ENCODE peak calls at places on chromosomes 6 and 20, in six cellular contexts. Y is PC-9, O is neural crest cell, D is endodermal cell, Z is activated B cell treated with CpG ODN at 0.5 μM for 24 hours, F is Peyer's patch. X is an unnamed sample.

GRCh38 chr20:44969320-44969879 is 3.1 kb downstream of the STK4 start:
- DNase-seq in F (no peak), Z (no peak), D (no peak), O (no peak), Y (no peak), X (no peak)

GRCh38 chr6:21596379-21597242 is 3.1 kb downstream of the SOX4 start:
- DNase-seq in F (peak; percentile 22), Z (peak; percentile 27), O (peak; percentile 49), Y (peak; percentile 45), D (peak; percentile 78), X (peak; percentile 56)

GRCh38 chr6:37731888-37732287 is 34.2 kb upstream of the MDGA1 start:
- DNase-seq in O (no peak), F (peak; percentile 40), D (peak; percentile 60), Z (peak; percentile 40), Y (no peak), X (no peak)

GRCh38 chr6:42221546-42221945 is 3.9 kb upstream of the MRPS10 start:
- DNase-seq in O (no peak), D (no peak), Z (no peak), F (no peak), Y (no peak), X (no peak)

GRCh38 chr6:53378208-53378607 is 29.5 kb upstream of the ELOVL5 start:
- DNase-seq in Z (no peak), O (no peak), F (no peak), D (no peak), Y (no peak), X (no peak)

GRCh38 chr20:17971571-17972013 is 2.8 kb downstream of the MGME1 start:
- DNase-seq in Y (peak; percentile 51), D (peak; percentile 59), F (no peak), O (no peak), Z (no peak), X (no peak)

GRCh38 chr20:56722042-56722441 is 92.9 kb downstream of the TFAP2C start:
- DNase-seq in O (no peak), Z (no peak), D (no peak), Y (no peak), F (no peak), X (no peak)

GRCh38 chr6:137802408-137803182 is 64.5 kb upstream of the TNFAIP3 start:
- DNase-seq in Z (no peak), Y (no peak), D (no peak), O (no peak), F (no peak), X (no peak)

GRCh38 chr20:48826883-48827771 is 672 bp downstream of the PREX1 start:
- DNase-seq in O (peak; percentile 45), Y (no peak), Z (peak; percentile 55), F (no peak), D (peak; percentile 78), X (peak; percentile 57)

GRCh38 chr6:169487579-169488205 is 214.1 kb downstream of the WDR27 start:
- DNase-seq in Z (no peak), Y (no peak), O (no peak), D (no peak), F (no peak), X (no peak)
- TF ChIP-seq CTCF in Z (no peak), Y (no peak), O (no peak), D (no peak), F (no peak), X (no peak)

GRCh38 chr6:9254251-9254650 is 818.9 kb upstream of the SLC35B3 start:
- DNase-seq in O (no peak), F (no peak), Y (no peak), Z (no peak), D (no peak), X (no peak)

GRCh38 chr6:9252784-9253183 is 817.4 kb upstream of the SLC35B3 start:
- DNase-seq in D (peak; percentile 55), Z (no peak), O (no peak), Y (no peak), F (no peak), X (no peak)

GRCh38 chr6:9248125-9248524 is 812.8 kb upstream of the SLC35B3 start:
- DNase-seq in D (no peak), Z (no peak), O (no peak), F (no peak), Y (peak; percentile 55), X (no peak)

GRCh38 chr6:9250852-9251251 is 815.5 kb upstream of the SLC35B3 start:
- DNase-seq in Y (peak; percentile 43), Z (no peak), F (no peak), D (peak; percentile 88), O (no peak), X (peak; percentile 57)
- TF ChIP-seq CTCF in Y (peak; percentile 61), Z (no peak), F (no peak), D (peak; percentile 88), O (peak; percentile 73), X (peak; percentile 14)

DNA sequence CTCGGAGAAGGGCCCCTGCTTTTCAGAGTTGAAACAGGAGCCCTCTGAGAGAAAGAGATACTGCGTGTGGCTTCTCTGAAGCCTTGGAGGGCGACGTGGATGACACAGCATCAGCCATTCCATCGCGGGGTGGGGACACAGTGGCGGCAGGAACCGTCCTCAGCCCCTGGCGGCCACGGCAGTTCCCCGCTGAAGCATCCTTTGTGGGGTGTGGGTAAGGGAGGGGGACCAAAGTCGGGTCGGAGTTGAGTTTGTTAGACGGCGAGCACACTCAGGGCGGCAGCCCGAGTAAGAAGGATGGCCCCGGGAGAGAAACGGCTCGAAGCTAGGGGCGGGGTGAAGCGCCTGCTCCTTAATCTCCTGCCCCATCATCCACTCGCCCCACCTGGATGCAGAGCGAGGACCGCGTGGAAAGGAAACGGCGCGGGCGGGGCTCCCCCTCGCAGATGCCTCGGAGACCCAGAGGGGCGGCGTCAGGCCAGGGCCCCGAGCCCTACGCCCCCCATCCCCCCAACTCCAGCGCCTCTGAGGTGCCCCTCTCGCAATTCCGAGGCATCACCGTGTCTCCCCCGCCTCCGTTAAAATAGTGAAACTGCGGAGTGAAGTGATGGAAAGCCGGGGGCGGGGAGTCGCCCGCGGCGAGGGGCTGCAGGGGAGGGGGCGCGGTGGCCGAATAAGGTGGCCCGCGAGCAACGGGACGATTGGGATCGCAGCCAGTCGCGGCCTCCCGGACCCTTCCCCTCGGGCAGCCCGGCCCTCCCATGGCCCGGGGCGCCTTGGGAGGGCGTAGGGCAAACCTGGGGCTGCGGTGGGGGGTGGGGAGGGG is 796 bp upstream of the RREB1 start:
- DNase-seq in D (peak; percentile 80), Y (no peak), F (peak; percentile 70), O (peak; percentile 15), Z (peak; percentile 59), X (peak; percentile 50)
- TF ChIP-seq CTCF in D (peak; percentile 50), Y (no peak), F (peak; percentile 22), O (peak; percentile 56), Z (no peak), X (peak; percentile 19)

DNA sequence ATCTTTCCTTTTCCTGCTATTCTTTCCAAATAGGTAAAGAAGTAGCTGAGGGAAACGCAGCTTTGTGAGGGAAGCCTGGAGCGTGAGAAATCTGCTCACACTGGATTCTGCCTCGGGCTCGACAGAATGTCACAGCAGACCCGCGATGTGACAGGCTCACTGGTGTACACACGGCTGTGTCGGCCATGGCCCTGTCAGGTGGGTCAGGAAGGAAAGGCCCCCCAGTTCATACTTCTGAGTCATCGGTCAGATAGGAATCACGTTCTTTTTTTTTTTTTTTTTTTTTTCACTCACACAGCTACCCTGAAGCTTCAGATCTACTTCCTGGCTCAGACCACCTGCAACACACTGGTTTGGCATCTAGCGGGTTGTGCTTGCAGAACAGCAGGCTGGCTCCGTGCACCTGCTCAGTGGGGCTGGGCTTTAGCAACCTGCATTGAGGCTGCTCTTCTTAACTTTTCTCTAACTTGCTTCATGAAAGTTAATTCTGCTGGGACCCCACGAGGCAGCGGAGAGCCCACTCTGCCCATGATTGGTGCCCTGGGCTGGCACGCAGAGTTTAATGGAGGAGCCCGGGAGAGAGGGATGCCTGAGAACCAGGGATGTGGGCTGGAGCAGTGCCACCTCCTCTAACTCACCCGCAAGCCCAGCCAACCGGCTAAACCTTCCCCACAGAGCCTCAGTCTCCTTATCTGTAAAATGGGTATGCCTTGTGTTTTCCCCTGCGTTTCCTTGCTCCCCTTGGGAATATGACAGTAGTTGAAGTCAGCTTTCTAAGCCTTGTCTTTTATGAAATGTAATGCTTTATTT is 61.5 kb upstream of the FNDC1 start:
- DNase-seq in Y (no peak), Z (peak; percentile 50), F (peak; percentile 84), D (peak; percentile 44), O (no peak), X (no peak)
- TF ChIP-seq CTCF in Y (no peak), Z (no peak), F (no peak), D (no peak), O (no peak), X (no peak)

GRCh38 chr20:23666189-23666588 is 22.6 kb downstream of the CST4 start:
- DNase-seq in Z (no peak), O (no peak), Y (no peak), D (peak; percentile 64), F (no peak), X (no peak)
- TF ChIP-seq CTCF in Z (no peak), O (no peak), Y (no peak), D (peak; percentile 67), F (no peak), X (no peak)

X was measured in mesothelial cell of epicardium.